ENCODE peak calls at places on chromosomes 16 and 17, in ten cellular contexts. I is stimulated activated CD4-positive, alpha-beta T cell treated with anti-CD3 and anti-CD28 coated beads, Interleukin-1b, Interleukin-23, amount 100 ng/mL, for 48 hours; C is naive B cell; S is A549; E is lower lobe of right lung; N is fibroblast of lung; Q is GM12891; X is cardiac fibroblast; P is HEK293T; W is activated naive CD4-positive, alpha-beta T cell. L is an unnamed sample.

GRCh38 chr16:79278506-79278905 is 322.0 kb downstream of the MAF start:
- DNase-seq in Q (no peak), X (no peak), N (no peak), I (peak; percentile 80), C (no peak), P (no peak), E (no peak), S (no peak), W (no peak), L (no peak)

GRCh38 chr16:72021043-72021442 is 12.5 kb downstream of the DHODH start:
- DNase-seq in X (no peak), W (no peak), E (no peak), I (no peak), C (no peak), P (peak; percentile 34), N (no peak), S (no peak), Q (no peak), L (no peak)

GRCh38 chr17:46190763-46191162 is 2.5 kb downstream of the KANSL1 start:
- DNase-seq in S (no peak), N (peak; percentile 35), E (no peak), C (no peak), X (peak; percentile 51), P (no peak), W (no peak), Q (no peak), I (no peak), L (no peak)

GRCh38 chr17:14833201-14833773 is 431.8 kb downstream of the PMP22 start:
- DNase-seq in X (peak; percentile 72), E (no peak), P (no peak), C (no peak), N (peak; percentile 75), I (no peak), Q (no peak), W (no peak), S (no peak), L (no peak)

GRCh38 chr17:47731396-47731795 is 1.6 kb upstream of the TBX21 start:
- DNase-seq in N (no peak), S (no peak), P (no peak), C (no peak), Q (no peak), X (no peak), W (no peak), E (no peak), I (peak; percentile 1), L (no peak)

GRCh38 chr17:82878545-82878944 is 38.7 kb upstream of the ZNF750 start:
- DNase-seq in I (no peak), X (no peak), P (no peak), N (no peak), Q (no peak), C (no peak), W (no peak), E (peak; percentile 61), S (no peak), L (no peak)

GRCh38 chr17:13953871-13954270 is 115.4 kb upstream of the COX10 start:
- DNase-seq in C (no peak), I (no peak), N (no peak), Q (no peak), P (no peak), X (peak; percentile 21), S (no peak), W (no peak), E (no peak), L (no peak)

GRCh38 chr16:68246671-68247070 is 1.5 kb downstream of the PLA2G15 start:
- DNase-seq in I (no peak), P (no peak), S (no peak), C (no peak), N (no peak), Q (no peak), E (peak; percentile 58), X (no peak), W (no peak), L (no peak)

GRCh38 chr17:64504769-64505319 is 1.2 kb downstream of the DDX5 start:
- DNase-seq in I (no peak), E (no peak), S (peak; percentile 45), N (no peak), P (no peak), W (no peak), C (peak; percentile 11), Q (no peak), X (peak; percentile 53), L (no peak)

GRCh38 chr16:87178977-87179376 is 138.2 kb downstream of the C16orf95 start:
- DNase-seq in S (no peak), N (peak; percentile 50), Q (no peak), E (no peak), C (no peak), P (no peak), W (no peak), X (peak; percentile 88), I (no peak), L (no peak)

GRCh38 chr16:69188716-69189115 is 1.8 kb downstream of the SNTB2 start:
- DNase-seq in I (no peak), P (no peak), Q (no peak), E (no peak), W (no peak), X (peak; percentile 33), N (no peak), S (no peak), C (no peak), L (no peak)

GRCh38 chr16:31373235-31373634 is 18.3 kb downstream of the ITGAX start:
- DNase-seq in C (no peak), E (no peak), Q (no peak), X (no peak), S (no peak), W (no peak), P (no peak), I (no peak), N (no peak), L (no peak)

L was measured in T1000.